ENCODE peak calls at places on chromosome 1, in eight cellular contexts. F is nucleus accumbens, J is NCI-H748 treated with DMSO at 0.1 percent for 48 hours, D is T-cell, Z is substantia nigra, A is RCC 7860, O is GF-D8, T is Calu3. L is an unnamed sample.

GRCh38 chr1:223683586-223684487 is 18.3 kb upstream of the CAPN8 start:
- DNase-seq in T (peak), A (peak), J (peak), O (no peak), F (peak), D (peak), Z (no peak), L (peak)

GRCh38 chr1:86471296-86471695 is 2.6 kb downstream of the CLCA1 start:
- DNase-seq in T (no peak), A (no peak), J (no peak), Z (no peak), O (no peak), D (no peak), F (no peak), L (no peak)

GRCh38 chr1:29325675-29326074 is 89.4 kb downstream of the PTPRU start:
- DNase-seq in T (no peak), O (no peak), Z (no peak), J (no peak), F (no peak), A (no peak), D (no peak), L (no peak)

GRCh38 chr1:226606311-226607267 is 58.0 kb downstream of the STUM start:
- DNase-seq in F (no peak), T (no peak), J (no peak), Z (no peak), O (no peak), A (no peak), D (no peak), L (no peak)

GRCh38 chr1:184143449-184143848 is 91.9 kb downstream of the TSEN15 start:
- DNase-seq in Z (no peak), O (no peak), A (no peak), T (no peak), D (no peak), J (no peak), F (no peak), L (peak)

GRCh38 chr1:20496241-20496661 is 10.2 kb upstream of the CAMK2N1 start:
- DNase-seq in D (no peak), Z (no peak), T (peak), A (peak), F (no peak), O (no peak), J (no peak), L (peak)

GRCh38 chr1:109197163-109198042 is 16.3 kb upstream of the SARS1 start:
- DNase-seq in A (peak), J (no peak), O (no peak), T (peak), Z (no peak), F (no peak), D (no peak), L (peak)

GRCh38 chr1:35930593-35931423 is at the start of gene AGO3:
- DNase-seq in J (peak), O (peak), D (peak), F (peak), T (peak), Z (peak), A (peak), L (peak)

GRCh38 chr1:233253231-233254038 is 42.1 kb downstream of the PCNX2 start:
- DNase-seq in A (no peak), J (no peak), F (no peak), D (no peak), Z (no peak), T (peak), O (no peak), L (no peak)

GRCh38 chr1:164701221-164701761 is 142.3 kb downstream of the PBX1 start:
- DNase-seq in J (no peak), D (no peak), F (no peak), T (no peak), Z (no peak), A (no peak), O (no peak), L (no peak)

GRCh38 chr1:172513480-172513879 is 19.5 kb upstream of the SUCO start:
- DNase-seq in J (no peak), Z (no peak), T (no peak), D (no peak), F (no peak), A (no peak), O (no peak), L (no peak)

GRCh38 chr1:155012052-155012546 is 9.5 kb downstream of the ZBTB7B start:
- DNase-seq in A (no peak), D (no peak), T (no peak), Z (peak), O (peak), J (peak), F (peak), L (no peak)

GRCh38 chr1:17635811-17636210 is 96.3 kb downstream of the ARHGEF10L start:
- DNase-seq in D (no peak), Z (peak), F (peak), O (no peak), T (no peak), A (no peak), J (no peak), L (no peak)

GRCh38 chr1:236753554-236753953 is 41.5 kb upstream of the MTR start:
- DNase-seq in D (no peak), O (no peak), J (no peak), Z (no peak), A (peak), F (no peak), T (peak), L (peak)

GRCh38 chr1:55974714-55975441 is 604.5 kb downstream of the PLPP3 start:
- DNase-seq in D (no peak), T (no peak), A (no peak), Z (no peak), J (no peak), F (no peak), O (no peak), L (peak)

L was measured in HCEC 1CT.